ENCODE peak calls at places on chromosomes 13 and 19, in six cellular contexts. X is heart left ventricle, O is A549, L is IMR-90, Y is HepG2, J is sigmoid colon. H is an unnamed sample. For H3K4me1, the result is how much of the 10 kb centered on the place peaks cover.

GRCh38 chr13:33764716-33765115 is 53.2 kb upstream of the RFC3 start:
- DNase-seq in L (no peak), O (no peak), Y (no peak), X (no peak), J (no peak), H (no peak)

GRCh38 chr13:50732712-50733111 is 110.8 kb downstream of the DLEU7 start:
- DNase-seq in X (no peak), O (no peak), L (peak), Y (no peak), J (no peak), H (no peak)

GRCh38 chr13:98810746-98811145 is 58.3 kb upstream of the SLC15A1 start:
- DNase-seq in X (no peak), O (no peak), J (no peak), L (no peak), Y (no peak), H (no peak)

GRCh38 chr19:35038623-35039512 is 2.7 kb upstream of the HPN start:
- DNase-seq in X (no peak), O (no peak), L (no peak), J (no peak), Y (no peak), H (no peak)

GRCh38 chr13:107581009-107581408 is 634.3 kb downstream of the LIG4 start:
- DNase-seq in Y (no peak), J (no peak), O (no peak), X (no peak), L (no peak), H (no peak)

GRCh38 chr19:35460608-35461007 is 12.6 kb downstream of the FFAR2 start:
- DNase-seq in X (no peak), J (no peak), Y (no peak), O (no peak), L (no peak), H (no peak)

GRCh38 chr13:100491164-100491847 is 97.3 kb downstream of the GGACT start:
- DNase-seq in Y (no peak), X (no peak), J (peak), L (peak), O (no peak), H (no peak)

GRCh38 chr19:41734585-41734984 is 20.7 kb upstream of the CEACAM6 start:
- DNase-seq in J (no peak), Y (no peak), L (no peak), X (no peak), O (no peak), H (peak)

GRCh38 chr19:15464394-15465385 is at the start of gene RASAL3:
- DNase-seq in L (no peak), J (no peak), Y (no peak), O (no peak), X (no peak), H (no peak)

GRCh38 chr13:28099396-28100148 is 804 bp downstream of the FLT3 start:
- DNase-seq in L (no peak), X (no peak), O (no peak), Y (no peak), J (no peak), H (no peak)

GRCh38 chr13:75818181-75819110 is 182.3 kb downstream of the LMO7 start:
- DNase-seq in L (no peak), O (no peak), Y (no peak), X (no peak), J (no peak), H (no peak)

GRCh38 chr13:52353116-52353718 is 52.8 kb downstream of the THSD1 start:
- DNase-seq in Y (no peak), J (no peak), O (no peak), L (peak), X (no peak), H (no peak)

GRCh38 chr13:51249254-51249653 is 27.1 kb downstream of the FAM124A start:
- DNase-seq in Y (no peak), O (no peak), J (no peak), X (no peak), L (peak), H (no peak)

GRCh38 chr19:27740396-27740795 is 1472.6 kb downstream of the UQCRFS1 start:
- DNase-seq in L (no peak), O (no peak), X (no peak), J (no peak), Y (no peak), H (peak)

GRCh38 chr19:35862528-35862927 is 5.8 kb downstream of the KIRREL2 start:
- DNase-seq in L (no peak), O (peak), Y (peak), J (no peak), X (peak), H (no peak)

GRCh38 chr13:71866173-71867091 is 572 bp downstream of the DACH1 start:
- DNase-seq in O (no peak), L (no peak), Y (no peak), J (no peak), X (peak), H (peak)

GRCh38 chr19:16888629-16889371 is at the start of gene F2RL3:
- DNase-seq in Y (no peak), L (peak), O (no peak), J (peak), X (peak), H (peak)

GRCh38 chr19:8445488-8446001 is 770 bp downstream of the HNRNPM start:
- DNase-seq in Y (no peak), J (peak), X (peak), L (no peak), O (no peak), H (peak)

GRCh38 chr19:14394167-14394566 is 12.9 kb downstream of the ADGRE5 start:
- DNase-seq in O (no peak), Y (no peak), X (no peak), L (no peak), J (no peak), H (no peak)
- TF ChIP-seq POLR2A in O (no peak), Y (no peak), X (no peak), L (no peak), J (no peak), H (no peak)

DNA sequence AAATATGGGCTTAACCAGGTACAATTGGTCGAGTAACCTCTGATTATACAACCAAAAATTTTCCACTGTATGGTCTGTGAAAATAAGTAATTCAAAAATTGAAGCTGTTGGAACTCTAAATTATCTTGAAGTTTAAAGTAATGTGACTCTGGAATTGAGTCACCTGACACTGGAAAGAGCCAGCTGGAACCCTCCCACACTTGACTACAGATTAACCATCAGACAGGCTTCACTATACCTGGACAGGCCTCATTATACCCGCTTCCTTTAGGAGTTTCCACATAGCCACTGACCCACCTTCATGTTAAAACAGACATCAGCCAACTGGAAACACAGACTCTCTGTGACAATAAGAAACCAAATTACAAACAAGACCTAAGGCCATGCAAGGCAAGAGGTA is 1.3 kb downstream of the ZNF433 start:
- DNase-seq in Y (no peak), O (no peak), X (no peak), L (no peak), J (no peak), H (no peak)
- H3K27ac ChIP-seq in Y (no peak), O (no peak), X (no peak), L (no peak), J (no peak), H (no peak)

GRCh38 chr19:55345818-55346724 is 6.4 kb downstream of the KMT5C start:
- DNase-seq in X (peak), L (no peak), Y (no peak), O (peak), J (no peak), H (peak)

GRCh38 chr19:55344444-55344843 is 4.8 kb downstream of the KMT5C start:
- DNase-seq in O (no peak), X (no peak), Y (no peak), J (no peak), L (no peak), H (no peak)

GRCh38 chr19:55347442-55348009 is 7.0 kb downstream of the COX6B2 start:
- DNase-seq in J (no peak), O (no peak), Y (no peak), L (no peak), X (no peak), H (no peak)

GRCh38 chr19:55346725-55347441 is 7.2 kb downstream of the KMT5C start:
- DNase-seq in L (no peak), O (no peak), X (no peak), Y (no peak), J (no peak), H (no peak)

DNA sequence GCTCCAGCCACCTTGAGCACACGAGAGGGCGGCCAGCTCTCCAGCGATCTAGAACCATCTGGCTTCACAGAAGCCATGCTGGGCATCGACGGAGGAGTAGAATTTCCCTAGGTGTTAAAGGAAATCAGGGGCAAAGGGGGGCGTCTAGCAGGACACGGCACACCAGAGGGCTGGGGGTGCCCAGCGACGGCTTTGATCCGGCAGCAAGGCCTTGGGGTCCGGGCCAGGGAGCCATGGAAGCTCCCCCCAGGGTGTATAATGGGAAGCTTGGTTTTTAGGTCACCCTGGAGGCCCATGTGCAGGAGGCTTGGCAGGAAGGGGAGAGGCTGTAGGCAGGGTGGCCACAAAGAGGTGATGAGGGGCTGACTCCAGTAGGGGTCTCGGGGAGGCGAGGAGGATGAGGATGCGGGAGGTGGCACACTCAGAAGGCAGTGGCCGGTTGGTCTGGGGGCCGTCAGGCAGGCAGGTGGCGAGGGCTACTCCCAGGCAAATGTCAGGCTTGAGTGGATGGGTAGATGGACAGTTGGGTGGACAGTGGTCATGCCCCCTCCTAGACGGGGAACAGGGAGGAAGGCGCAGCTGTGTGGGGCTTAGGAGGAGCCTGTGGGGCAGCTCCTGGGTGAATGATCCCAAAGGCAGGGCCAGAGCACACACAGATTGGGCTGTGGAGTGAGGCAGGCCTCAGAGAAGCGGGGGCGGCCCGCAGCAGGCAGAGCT is 5.6 kb downstream of the KMT5C start:
- DNase-seq in Y (no peak), O (no peak), L (no peak), J (no peak), X (no peak), H (no peak)
- H3K4me1 ChIP-seq in Y (under half), O (under half), L (under half), J (under half), X (under half), H (under half)

DNA sequence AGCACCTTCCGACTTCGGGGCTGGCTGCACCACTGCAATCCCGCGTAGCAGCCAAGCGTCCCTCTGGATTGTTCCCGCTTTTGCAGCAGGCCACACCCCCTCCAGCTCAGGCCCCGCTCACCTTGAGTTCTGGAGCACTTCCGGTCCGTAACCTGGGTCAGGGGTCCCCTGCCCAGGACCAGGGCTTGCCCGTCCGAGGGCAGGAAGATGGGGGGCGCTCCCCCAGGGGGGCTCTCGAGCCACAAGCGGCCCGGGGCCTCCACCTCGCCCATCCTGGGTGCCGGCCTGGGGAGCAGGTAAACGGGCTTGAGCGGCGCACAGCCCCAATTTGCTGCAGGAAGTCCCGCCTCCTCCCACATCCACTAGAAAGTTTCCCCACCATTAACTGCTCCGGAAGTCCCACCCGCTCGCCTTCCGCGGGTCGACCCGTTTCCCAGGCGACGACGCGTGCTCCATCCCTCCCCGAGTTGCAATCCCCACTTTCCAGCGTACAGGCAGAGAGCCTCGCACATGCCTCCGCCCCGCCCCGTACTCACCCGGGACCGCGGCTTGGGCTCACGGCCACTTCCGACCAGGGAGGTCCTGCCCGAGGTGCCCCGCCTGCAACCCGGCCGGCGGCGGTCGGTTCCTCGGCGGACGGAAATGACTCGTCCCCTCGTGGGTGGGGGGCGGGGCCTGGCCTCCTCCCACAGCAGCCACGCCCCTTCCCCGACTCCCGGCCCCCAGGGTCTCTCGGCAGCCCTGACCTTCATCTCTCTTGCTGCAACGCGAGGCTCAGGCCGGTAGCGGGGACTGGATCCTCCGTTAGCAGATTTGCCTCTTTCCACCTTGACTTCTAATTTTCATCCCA is at the start of gene PNKP:
- DNase-seq in J (peak), Y (peak), O (peak), X (peak), L (peak), H (peak)
- TF ChIP-seq POLR2A in J (peak), Y (peak), O (peak), X (no peak), L (peak), H (no peak)

GRCh38 chr13:20939662-20940061 is 37.1 kb upstream of the XPO4 start:
- DNase-seq in X (no peak), O (peak), L (no peak), Y (no peak), J (no peak), H (no peak)
- H3K27ac ChIP-seq in X (peak), O (peak), L (peak), Y (no peak), J (no peak), H (no peak)

DNA sequence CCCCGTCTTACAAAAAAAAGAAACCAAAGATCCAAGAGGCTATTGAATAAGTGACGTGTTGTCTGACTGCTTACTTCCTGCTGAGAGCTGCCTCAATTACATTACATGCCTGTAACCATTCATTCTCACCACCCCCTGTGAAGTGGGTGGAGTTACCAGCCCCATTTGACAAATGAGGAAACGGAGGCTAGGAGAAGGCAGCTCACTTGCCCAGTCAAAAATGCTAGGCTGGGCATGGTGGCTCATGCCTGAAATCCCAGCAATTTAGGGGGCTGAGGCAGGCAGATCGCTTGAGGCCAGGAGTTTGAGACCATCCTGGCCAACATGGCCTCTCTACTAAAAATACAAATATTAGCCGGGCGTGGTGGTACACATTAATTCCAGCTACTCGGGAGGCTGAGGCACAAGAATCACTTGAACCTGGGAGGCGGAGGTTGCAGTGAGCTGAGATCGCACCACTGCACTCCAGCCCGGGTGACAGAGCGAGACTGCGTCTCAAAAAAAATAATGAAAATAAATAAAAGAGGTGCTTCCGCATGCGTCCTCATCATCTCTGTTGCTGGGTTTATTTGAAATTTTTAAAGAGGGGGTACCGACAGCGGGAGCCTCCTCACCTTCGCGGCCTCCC is 499 bp downstream of the LSM7 start:
- DNase-seq in X (no peak), L (peak), Y (peak), O (no peak), J (no peak), H (peak)
- H3K4me1 ChIP-seq in X (under half), L (under half), Y (under half), O (under half), J (half or more), H (half or more)

GRCh38 chr19:1610579-1610978 is 5.3 kb upstream of the UQCR11 start:
- DNase-seq in J (no peak), O (no peak), L (no peak), X (no peak), Y (no peak), H (no peak)
- TF ChIP-seq POLR2A in J (no peak), O (no peak), L (no peak), X (no peak), Y (no peak), H (no peak)

GRCh38 chr19:6460099-6460884 is 700 bp upstream of the SLC25A23 start:
- DNase-seq in O (peak), X (peak), J (peak), L (peak), Y (peak), H (peak)

GRCh38 chr19:6457958-6458694 is 1.5 kb downstream of the SLC25A23 start:
- DNase-seq in Y (no peak), O (no peak), X (no peak), L (no peak), J (no peak), H (no peak)

GRCh38 chr19:6455924-6456323 is 3.7 kb downstream of the SLC25A23 start:
- DNase-seq in L (no peak), X (no peak), Y (no peak), J (no peak), O (no peak), H (no peak)

GRCh38 chr19:6458695-6459355 is 767 bp downstream of the SLC25A23 start:
- DNase-seq in X (no peak), J (no peak), O (no peak), L (no peak), Y (no peak), H (peak)

GRCh38 chr19:6459356-6460098 is at the start of gene SLC25A23:
- DNase-seq in L (peak), X (peak), Y (peak), J (peak), O (peak), H (peak)
- H3K27ac ChIP-seq in L (peak), X (peak), Y (peak), J (peak), O (peak), H (peak)

DNA sequence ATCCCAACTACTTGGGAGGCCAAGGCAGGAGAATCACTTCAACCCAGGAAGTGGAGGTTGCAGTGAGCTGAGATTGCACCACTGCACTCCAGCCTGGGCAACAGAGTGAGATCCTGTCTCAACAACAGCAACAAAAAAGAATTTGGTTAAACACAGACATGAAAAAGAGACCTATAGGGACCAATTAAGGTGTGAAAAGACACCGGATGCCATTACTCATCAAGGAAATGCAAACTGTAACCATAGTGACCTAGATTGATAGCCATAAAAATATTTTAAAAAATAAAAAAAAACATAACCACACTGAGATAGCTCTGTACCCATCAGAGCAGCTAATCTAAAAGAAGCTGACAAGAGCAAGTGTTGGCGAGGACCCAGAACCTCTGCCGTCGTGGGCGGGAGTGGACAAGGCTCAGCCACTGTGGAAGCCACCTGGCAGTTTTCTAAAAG is 37.1 kb upstream of the ISYNA1 start:
- DNase-seq in J (peak), X (peak), L (no peak), O (no peak), Y (no peak), H (no peak)
- H3K4me1 ChIP-seq in J (half or more), X (under half), L (under half), O (under half), Y (half or more), H (half or more)

GRCh38 chr19:10667867-10668266 is 13.7 kb downstream of the ILF3 start:
- DNase-seq in J (no peak), X (no peak), L (no peak), O (no peak), Y (no peak), H (no peak)
- TF ChIP-seq POLR2A in J (no peak), X (no peak), L (no peak), O (no peak), Y (peak), H (no peak)